ENCODE peak calls at places on chromosomes 3 and 15, in four cellular contexts. K is MM.1S, M is coronary artery, J is fibroblast of pulmonary artery. Q is an unnamed sample.

GRCh38 chr3:27034255-27034654 is 334.9 kb downstream of the NEK10 start:
- DNase-seq in M (no peak), J (no peak), K (no peak), Q (no peak)

GRCh38 chr3:153339065-153339464 is 177.0 kb downstream of the RAP2B start:
- DNase-seq in K (no peak), J (no peak), M (no peak), Q (no peak)

GRCh38 chr15:89845305-89845893 is 30.7 kb upstream of the ANPEP start:
- DNase-seq in K (peak; percentile 21), M (no peak), J (peak; percentile 92), Q (peak; percentile 86)

GRCh38 chr15:59237119-59237853 is 30.6 kb downstream of the LDHAL6B start:
- DNase-seq in M (no peak), J (no peak), K (peak; percentile 61), Q (no peak)

GRCh38 chr3:177835917-177836316 is 638.6 kb upstream of the TBL1XR1 start:
- DNase-seq in J (peak; percentile 87), K (no peak), M (no peak), Q (peak; percentile 95)

GRCh38 chr15:69734699-69735098 is 282.1 kb downstream of the RPLP1 start:
- DNase-seq in J (no peak), K (no peak), M (no peak), Q (no peak)

GRCh38 chr3:122255757-122256439 is 69.2 kb upstream of the CSTA start:
- DNase-seq in J (no peak), M (no peak), K (peak; percentile 89), Q (no peak)

GRCh38 chr3:24042174-24042878 is 97.2 kb downstream of the NR1D2 start:
- DNase-seq in J (peak; percentile 29), M (no peak), K (no peak), Q (no peak)

GRCh38 chr15:74278269-74278668 is 42.1 kb downstream of the CCDC33 start:
- DNase-seq in M (no peak), J (no peak), K (no peak), Q (no peak)

GRCh38 chr3:40387001-40387894 is at the start of gene ENTPD3:
- DNase-seq in M (no peak), J (no peak), K (no peak), Q (no peak)

GRCh38 chr3:9400626-9401025 is 3.2 kb downstream of the SETD5 start:
- DNase-seq in J (no peak), M (no peak), K (no peak), Q (no peak)

GRCh38 chr15:82044373-82045178 is 1.2 kb downstream of the MEX3B start:
- DNase-seq in M (no peak), K (no peak), J (peak; percentile 74), Q (peak; percentile 76)

GRCh38 chr15:63030101-63030528 is 12.4 kb upstream of the TPM1 start:
- DNase-seq in J (no peak), M (no peak), K (no peak), Q (no peak)

GRCh38 chr3:52395503-52395865 is 49.4 kb downstream of the SEMA3G start:
- DNase-seq in J (no peak), M (no peak), K (no peak), Q (no peak)

GRCh38 chr15:42371125-42371524 is 11.8 kb downstream of the CAPN3 start:
- DNase-seq in M (no peak), K (no peak), J (peak; percentile 53), Q (peak; percentile 34)

GRCh38 chr3:16329792-16330061 is 64.7 kb downstream of the OXNAD1 start:
- DNase-seq in K (no peak), J (no peak), M (no peak), Q (no peak)

GRCh38 chr3:81891056-81891455 is 129.6 kb upstream of the GBE1 start:
- DNase-seq in K (no peak), M (no peak), J (no peak), Q (no peak)

GRCh38 chr3:146466596-146466995 is 2.8 kb downstream of the PLSCR2 start:
- DNase-seq in J (no peak), K (no peak), M (no peak), Q (no peak)

GRCh38 chr15:89429986-89430385 is 66.4 kb downstream of the RHCG start:
- DNase-seq in J (no peak), K (no peak), M (no peak), Q (no peak)

GRCh38 chr3:4816718-4817117 is 162.5 kb upstream of the BHLHE40 start:
- DNase-seq in J (no peak), K (no peak), M (no peak), Q (no peak)

GRCh38 chr3:179671709-179672337 is 19.0 kb downstream of the USP13 start:
- DNase-seq in J (peak; percentile 57), M (no peak), K (no peak), Q (peak; percentile 97)

GRCh38 chr3:189983612-189984011 is 137.1 kb downstream of the P3H2 start:
- DNase-seq in K (no peak), J (no peak), M (no peak), Q (no peak)

GRCh38 chr3:140113983-140114923 is 179.3 kb downstream of the CLSTN2 start:
- DNase-seq in J (no peak), K (no peak), M (no peak), Q (no peak)

GRCh38 chr3:51340989-51341636 is 44.0 kb upstream of the MANF start:
- DNase-seq in M (no peak), K (no peak), J (peak; percentile 41), Q (peak; percentile 33)

GRCh38 chr3:4596596-4596995 is 103.4 kb downstream of the ITPR1 start:
- DNase-seq in J (no peak), K (no peak), M (no peak), Q (no peak)

GRCh38 chr15:69561071-69561784 is 108.6 kb downstream of the RPLP1 start:
- DNase-seq in K (no peak), J (no peak), M (no peak), Q (no peak)

GRCh38 chr3:194787072-194787471 is 101.4 kb downstream of the FAM43A start:
- DNase-seq in J (no peak), M (peak; percentile 28), K (no peak), Q (no peak)

GRCh38 chr3:71607364-71607763 is 23.8 kb upstream of the FOXP1 start:
- DNase-seq in K (no peak), M (no peak), J (no peak), Q (no peak)

GRCh38 chr3:124845406-124845805 is 41.8 kb downstream of the ITGB5 start:
- DNase-seq in K (no peak), M (no peak), J (peak; percentile 86), Q (peak; percentile 89)

GRCh38 chr15:56247266-56247665 is 3.6 kb upstream of the RFX7 start:
- DNase-seq in K (no peak), M (no peak), J (no peak), Q (no peak)

GRCh38 chr15:56248276-56248675 is 4.6 kb upstream of the RFX7 start:
- DNase-seq in J (no peak), K (no peak), M (no peak), Q (no peak)

GRCh38 chr15:56251315-56252091 is 7.8 kb upstream of the RFX7 start:
- DNase-seq in M (no peak), J (no peak), K (no peak), Q (no peak)

GRCh38 chr15:56250626-56251025 is 6.9 kb upstream of the RFX7 start:
- DNase-seq in M (no peak), K (no peak), J (no peak), Q (no peak)

GRCh38 chr15:56249080-56249479 is 5.4 kb upstream of the RFX7 start:
- DNase-seq in K (peak; percentile 57), M (no peak), J (peak; percentile 80), Q (peak; percentile 60)
- TF ChIP-seq CTCF in K (peak; percentile 63), M (no peak), J (peak; percentile 53), Q (peak; percentile 66)

GRCh38 chr3:49173792-49174170 is 2.4 kb downstream of the KLHDC8B start:
- DNase-seq in J (peak; percentile 39), M (no peak), K (no peak), Q (peak; percentile 24)
- H3K4me3 ChIP-seq in J (peak overlapping the region; percentile 86), M (peak overlapping the region; percentile 86), K (no peak overlapping the region), Q (no peak overlapping the region)

DNA sequence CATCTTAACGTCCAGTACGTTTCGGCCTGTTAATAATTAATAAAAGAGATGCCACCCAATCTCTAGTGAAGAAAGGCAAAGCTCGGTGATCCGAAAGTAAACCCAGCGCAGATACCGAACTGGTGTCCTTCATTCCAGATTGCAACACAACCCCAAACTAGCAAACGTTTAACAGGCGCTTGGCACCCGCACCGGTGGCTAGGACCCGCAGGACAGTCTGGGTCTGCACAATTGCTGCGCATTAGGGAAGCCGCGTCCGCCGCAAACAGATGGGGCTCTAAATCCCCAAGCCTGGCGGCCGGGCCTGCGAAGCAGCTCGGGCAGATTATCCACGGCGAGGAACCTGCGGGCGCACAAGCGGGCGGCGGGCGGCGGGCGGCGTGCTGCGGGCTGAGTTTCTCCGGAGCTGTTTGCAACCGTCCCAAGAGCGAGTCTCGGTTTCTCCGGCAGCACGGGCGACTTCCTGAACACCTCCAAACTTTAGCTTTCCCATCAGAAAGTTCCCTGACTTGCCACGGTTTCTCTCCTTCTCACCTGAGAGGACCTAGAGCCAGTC is 112.1 kb upstream of the ICE2 start:
- DNase-seq in K (peak; percentile 66), M (peak; percentile 78), J (peak; percentile 36), Q (peak; percentile 14)
- TF ChIP-seq CTCF in K (no peak), M (no peak), J (no peak), Q (no peak)

DNA sequence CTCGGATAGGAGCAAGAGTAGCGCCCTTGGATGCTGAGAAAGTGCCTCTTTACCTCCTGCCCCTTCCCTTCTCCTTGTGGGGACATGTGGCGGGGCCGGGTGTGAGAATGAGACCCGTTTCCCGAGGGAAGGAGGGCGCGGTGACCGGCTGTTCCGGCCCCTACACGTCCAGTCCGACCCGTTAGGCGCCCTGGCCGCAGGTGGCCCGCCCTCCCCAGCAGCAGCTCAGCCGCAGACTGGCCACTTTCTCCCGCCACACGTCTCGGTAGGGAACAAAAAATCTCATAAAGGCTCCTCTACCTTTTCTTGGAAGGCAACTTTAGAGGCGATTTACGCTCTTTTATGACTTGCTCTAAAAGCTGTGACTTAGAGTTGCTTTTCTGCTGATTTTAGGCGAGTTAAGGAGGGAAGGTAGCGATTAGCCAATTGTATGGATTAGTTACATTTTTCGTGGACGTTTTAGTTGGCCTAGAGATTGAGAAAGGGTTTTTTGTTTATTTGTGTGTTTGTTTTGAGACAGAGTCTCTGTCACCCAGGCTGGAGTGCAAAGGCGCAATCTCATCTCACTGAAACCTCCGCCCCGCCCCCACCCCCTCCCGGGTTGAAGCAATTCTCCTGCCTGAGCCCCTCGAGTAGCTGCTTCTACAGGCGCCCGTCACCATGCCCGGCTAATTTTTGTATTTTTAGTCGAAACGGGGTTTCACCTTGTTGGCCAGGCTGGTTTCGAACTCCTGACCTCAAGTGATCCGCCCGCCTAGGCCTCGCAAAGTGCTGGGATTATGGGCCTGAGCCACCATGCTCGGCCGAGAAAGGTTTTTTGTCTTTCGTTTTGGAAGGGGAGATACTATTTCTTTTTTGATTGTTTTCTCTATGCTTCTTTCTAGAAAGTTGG is 8.3 kb upstream of the PGPEP1L start:
- DNase-seq in K (no peak), M (no peak), J (no peak), Q (no peak)
- H3K4me3 ChIP-seq in K (no peak overlapping the region), M (peak overlapping the region; percentile 75), J (peak overlapping the region; percentile 43), Q (peak overlapping the region; percentile 57)

GRCh38 chr15:75928680-75929608 is 25.3 kb downstream of the FBXO22 start:
- DNase-seq in K (peak; percentile 74), M (no peak), J (peak; percentile 56), Q (peak; percentile 15)
- TF ChIP-seq CTCF in K (peak; percentile 77), M (no peak), J (peak; percentile 56), Q (peak; percentile 70)

GRCh38 chr3:181417748-181418147 is 294.0 kb upstream of the SOX2 start:
- DNase-seq in M (no peak), J (no peak), K (no peak), Q (no peak)

GRCh38 chr3:181418249-181418648 is 293.5 kb upstream of the SOX2 start:
- DNase-seq in M (no peak), K (no peak), J (no peak), Q (no peak)
- H3K4me3 ChIP-seq in M (no peak overlapping the region), K (no peak overlapping the region), J (no peak overlapping the region), Q (no peak overlapping the region)

GRCh38 chr3:39065197-39065596 is 13.4 kb downstream of the WDR48 start:
- DNase-seq in J (peak; percentile 48), M (no peak), K (peak; percentile 48), Q (peak; percentile 62)
- TF ChIP-seq CTCF in J (peak; percentile 60), M (no peak), K (peak; percentile 50), Q (peak; percentile 76)